ENCODE peak calls at places on chromosomes 12 and 14, in nine cellular contexts. A, Z, I, W, E, H, D, B and R are unnamed samples.

GRCh38 chr14:47365248-47365647 is 310.2 kb downstream of the MDGA2 start:
- DNase-seq in Z (no peak), B (no peak), I (no peak), H (no peak), E (no peak), D (no peak), A (no peak), W (no peak), R (no peak)

GRCh38 chr14:100476012-100476822 is 111.0 kb downstream of the BEGAIN start:
- DNase-seq in D (no peak), Z (no peak), E (no peak), A (peak), B (peak), W (no peak), I (no peak), H (peak), R (peak)

GRCh38 chr14:92492261-92492660 is 21.3 kb upstream of the RIN3 start:
- DNase-seq in W (no peak), D (peak), I (no peak), B (peak), E (no peak), A (no peak), H (no peak), Z (no peak), R (no peak)

GRCh38 chr12:45284096-45284901 is 68.4 kb downstream of the ANO6 start:
- DNase-seq in W (no peak), B (no peak), I (no peak), H (no peak), Z (peak), A (peak), E (no peak), D (no peak), R (peak)

GRCh38 chr14:35565896-35566464 is 32.0 kb downstream of the INSM2 start:
- DNase-seq in B (no peak), Z (no peak), H (no peak), I (no peak), W (no peak), D (no peak), E (no peak), A (no peak), R (no peak)

GRCh38 chr12:41013921-41014642 is 174.0 kb upstream of the PDZRN4 start:
- DNase-seq in I (no peak), Z (no peak), D (no peak), W (no peak), H (no peak), A (peak), E (no peak), B (no peak), R (peak)

GRCh38 chr12:98053202-98053601 is 462.2 kb upstream of the TMPO start:
- DNase-seq in D (no peak), E (no peak), B (no peak), H (no peak), A (no peak), I (no peak), W (no peak), Z (no peak), R (no peak)

GRCh38 chr14:100222219-100223093 is 16.5 kb upstream of the YY1 start:
- DNase-seq in H (no peak), W (no peak), B (no peak), E (peak), A (no peak), D (no peak), I (peak), Z (peak), R (peak)

GRCh38 chr14:104650057-104650980 is 39.1 kb upstream of the INF2 start:
- DNase-seq in W (peak), A (no peak), B (peak), E (no peak), Z (peak), I (peak), D (peak), H (no peak), R (peak)
- H3K4me3 ChIP-seq in W (peak), A (peak), B (peak), E (no peak), Z (peak), I (peak), D (peak), H (peak), R (peak)

GRCh38 chr12:96698965-96699364 is 208.1 kb upstream of the NEDD1 start:
- DNase-seq in B (no peak), H (no peak), W (no peak), Z (peak), A (no peak), D (no peak), E (no peak), I (no peak), R (no peak)

DNA sequence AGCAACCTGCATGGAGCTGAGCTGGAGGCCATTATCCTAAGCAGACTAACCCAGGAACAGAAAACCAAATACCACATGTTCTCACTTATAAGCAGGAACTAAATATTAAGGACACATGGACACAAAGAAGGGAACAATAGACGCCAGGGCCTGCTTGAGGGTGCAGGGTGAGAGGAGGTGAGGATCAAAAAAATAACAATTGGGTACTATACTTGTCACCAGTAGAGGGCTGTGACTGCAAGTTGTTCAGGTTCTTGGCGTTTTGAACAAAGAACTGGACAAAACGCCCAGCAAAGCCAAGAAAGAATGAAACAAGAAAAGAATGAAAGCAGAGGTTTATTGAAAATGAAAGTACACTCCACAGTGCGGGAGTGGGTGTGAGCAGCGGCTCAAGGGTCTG is 208.5 kb upstream of the NEDD1 start:
- DNase-seq in B (no peak), H (no peak), E (no peak), A (no peak), I (no peak), D (no peak), W (no peak), Z (peak), R (peak)
- TF ChIP-seq CTCF in B (no peak), H (no peak), E (no peak), A (no peak), I (no peak), D (no peak), W (no peak), Z (peak), R (peak)

GRCh38 chr14:94485944-94486841 is 10.2 kb upstream of the SERPINA9 start:
- DNase-seq in E (no peak), D (peak), H (peak), A (peak), Z (peak), B (peak), I (no peak), W (peak), R (peak)
- H3K4me3 ChIP-seq in E (no peak), D (no peak), H (no peak), A (no peak), Z (peak), B (no peak), I (no peak), W (no peak), R (peak)

GRCh38 chr14:50475460-50475859 is 56.9 kb downstream of the MAP4K5 start:
- DNase-seq in B (no peak), Z (no peak), W (no peak), I (no peak), E (no peak), A (peak), H (no peak), D (no peak), R (no peak)

GRCh38 chr14:50477760-50478159 is 54.6 kb downstream of the MAP4K5 start:
- DNase-seq in Z (no peak), W (no peak), H (no peak), I (no peak), E (no peak), A (no peak), B (no peak), D (no peak), R (no peak)

GRCh38 chr14:50476134-50476533 is 56.2 kb downstream of the MAP4K5 start:
- DNase-seq in E (no peak), A (no peak), D (no peak), H (no peak), B (no peak), I (no peak), W (no peak), Z (no peak), R (no peak)

DNA sequence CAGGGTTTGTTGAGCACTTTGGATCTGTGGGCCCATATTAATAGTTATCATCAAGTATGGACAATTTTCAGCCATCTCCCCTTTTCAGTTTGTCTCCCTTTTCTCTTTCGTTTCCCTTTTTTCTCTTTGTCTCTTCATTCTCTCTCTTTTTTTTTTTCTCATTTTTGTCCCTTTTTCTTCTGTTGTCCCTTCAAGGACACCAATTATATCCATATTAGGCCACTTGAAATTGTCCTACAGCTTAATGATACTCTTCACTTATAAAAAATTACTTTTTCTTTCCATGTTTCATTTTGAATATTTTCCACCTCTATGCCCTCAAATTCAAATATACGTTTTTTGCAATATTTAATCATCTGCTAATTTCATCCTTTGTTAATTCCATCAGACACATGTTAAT is 53.3 kb downstream of the MAP4K5 start:
- DNase-seq in A (no peak), E (no peak), D (no peak), Z (no peak), W (no peak), B (no peak), H (no peak), I (no peak), R (no peak)
- TF ChIP-seq CTCF in A (no peak), E (no peak), D (no peak), Z (no peak), W (no peak), B (no peak), H (no peak), I (no peak), R (no peak)

DNA sequence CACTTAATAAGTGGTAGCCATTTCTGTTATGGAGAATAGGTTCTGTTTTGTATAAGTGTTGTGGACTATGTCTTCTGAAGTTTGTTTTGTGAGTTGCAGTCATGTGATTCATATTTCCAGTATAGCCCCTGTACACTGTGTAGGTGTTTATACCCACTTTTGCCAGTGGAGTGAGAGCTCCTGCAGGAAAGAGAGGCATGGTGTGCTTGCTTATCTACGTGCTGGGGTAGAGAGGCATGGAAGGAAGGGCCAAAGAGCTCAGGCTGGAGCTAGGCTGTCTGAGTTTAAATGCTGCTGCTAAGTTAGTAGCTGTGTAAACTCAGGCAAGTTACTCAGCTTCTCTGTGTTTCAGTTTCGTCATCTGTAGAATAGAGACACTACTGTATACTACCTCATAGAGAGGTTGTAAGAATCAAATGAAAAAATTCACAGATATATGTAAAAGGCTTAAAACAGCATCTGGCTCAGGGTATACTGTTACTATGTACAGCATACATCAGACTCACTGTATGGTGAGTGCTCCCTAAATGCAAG is 88.2 kb upstream of the SLC38A2 start:
- DNase-seq in E (no peak), B (no peak), W (no peak), Z (no peak), D (no peak), H (no peak), A (no peak), I (no peak), R (no peak)
- H3K4me3 ChIP-seq in E (no peak), B (no peak), W (no peak), Z (no peak), D (no peak), H (no peak), A (no peak), I (no peak), R (no peak)